ENCODE peak calls at places on chromosomes 1 and 21, in ten cellular contexts. E is tibial nerve, J is A549, Q is suprapubic skin, N is HepG2, H is transverse colon, L is body of pancreas, P is IMR-90, G is breast epithelium, X is spleen. B is an unnamed sample. For H3K4me1, the result is how much of the 10 kb centered on the place peaks cover.

GRCh38 chr1:213429642-213430041 is 378.6 kb downstream of the RPS6KC1 start:
- DNase-seq in H (no peak), Q (no peak), X (no peak), L (no peak), G (no peak), P (no peak), N (no peak), J (no peak), E (no peak), B (no peak)

GRCh38 chr1:155166373-155167165 is 6.5 kb downstream of the KRTCAP2 start:
- DNase-seq in N (no peak), H (peak), J (no peak), Q (peak), P (no peak), L (no peak), G (no peak), X (peak), E (no peak), B (peak)

GRCh38 chr1:211652371-211652770 is 23.1 kb downstream of the NEK2 start:
- DNase-seq in E (no peak), H (no peak), G (no peak), N (no peak), Q (no peak), L (no peak), P (no peak), J (no peak), X (no peak), B (no peak)

GRCh38 chr1:83670891-83671565 is 327.9 kb downstream of the TTLL7 start:
- DNase-seq in G (no peak), J (no peak), E (no peak), P (no peak), L (no peak), X (no peak), H (no peak), N (no peak), Q (no peak), B (no peak)

GRCh38 chr1:17875882-17876280 is 120.7 kb downstream of the ACTL8 start:
- DNase-seq in H (no peak), J (no peak), G (no peak), P (peak), E (no peak), L (no peak), Q (peak), X (peak), N (no peak), B (no peak)

GRCh38 chr1:98323396-98323795 is 338.1 kb upstream of the SNX7 start:
- DNase-seq in H (no peak), L (no peak), X (no peak), J (peak), P (peak), G (no peak), E (peak), N (no peak), Q (no peak), B (no peak)

GRCh38 chr1:158146165-158146564 is 34.5 kb upstream of the CD1D start:
- DNase-seq in G (no peak), H (no peak), E (no peak), L (no peak), P (peak), X (no peak), Q (no peak), J (peak), N (no peak), B (no peak)

GRCh38 chr21:27572681-27573080 is 605.8 kb upstream of the ADAMTS5 start:
- DNase-seq in G (no peak), E (no peak), L (no peak), P (peak), H (no peak), Q (no peak), X (no peak), N (no peak), J (no peak), B (no peak)

GRCh38 chr1:21909787-21910503 is 27.2 kb downstream of the HSPG2 start:
- DNase-seq in Q (no peak), H (no peak), E (peak), P (peak), G (peak), L (no peak), N (no peak), X (no peak), J (no peak), B (no peak)

GRCh38 chr1:200302893-200303250 is 107.0 kb downstream of the ZNF281 start:
- DNase-seq in J (peak), E (no peak), L (peak), P (no peak), Q (no peak), G (no peak), X (no peak), N (no peak), H (no peak), B (no peak)

GRCh38 chr1:30762931-30763653 is 5.5 kb upstream of the LAPTM5 start:
- DNase-seq in G (no peak), N (no peak), Q (no peak), E (no peak), J (no peak), L (no peak), P (no peak), H (no peak), X (no peak), B (no peak)

GRCh38 chr21:34644815-34645214 is 24.0 kb upstream of the CLIC6 start:
- DNase-seq in X (no peak), P (no peak), H (no peak), G (no peak), N (no peak), E (no peak), J (no peak), Q (no peak), L (peak), B (no peak)

GRCh38 chr1:156383023-156383422 is 14.0 kb downstream of the RHBG start:
- DNase-seq in X (peak), N (peak), E (peak), G (no peak), J (peak), L (peak), P (peak), H (peak), Q (no peak), B (peak)

GRCh38 chr21:41138711-41139110 is 29.2 kb upstream of the BACE2 start:
- DNase-seq in G (no peak), J (no peak), L (no peak), E (no peak), H (no peak), Q (no peak), P (no peak), X (no peak), N (no peak), B (no peak)

GRCh38 chr1:101310484-101310883 is 73.7 kb downstream of the S1PR1 start:
- DNase-seq in X (no peak), Q (no peak), G (no peak), J (no peak), N (no peak), E (no peak), H (no peak), P (no peak), L (no peak), B (peak)

GRCh38 chr1:111647738-111648137 is 28.1 kb downstream of the RAP1A start:
- DNase-seq in P (no peak), Q (no peak), G (no peak), H (no peak), N (no peak), L (no peak), E (no peak), X (no peak), J (no peak), B (no peak)

GRCh38 chr1:1625404-1625775 is 6.6 kb upstream of the MMP23B start:
- DNase-seq in H (no peak), Q (peak), N (no peak), L (no peak), P (no peak), X (peak), J (no peak), G (no peak), E (no peak), B (no peak)

GRCh38 chr1:238537641-238538040 is 646.9 kb upstream of the ZP4 start:
- DNase-seq in L (no peak), H (no peak), N (no peak), X (no peak), E (no peak), J (no peak), P (no peak), G (no peak), Q (no peak), B (no peak)

GRCh38 chr1:61255324-61255703 is 173.0 kb downstream of the NFIA start:
- DNase-seq in G (no peak), H (no peak), P (no peak), L (no peak), N (no peak), Q (no peak), X (no peak), J (no peak), E (no peak), B (no peak)

GRCh38 chr1:55079651-55080050 is 40.3 kb downstream of the PCSK9 start:
- DNase-seq in G (no peak), L (no peak), J (no peak), H (no peak), N (no peak), E (no peak), X (no peak), P (no peak), Q (no peak), B (no peak)

GRCh38 chr1:77469311-77469710 is 187.5 kb downstream of the AK5 start:
- DNase-seq in L (no peak), N (no peak), H (no peak), P (peak), G (no peak), Q (no peak), J (no peak), X (no peak), E (no peak), B (no peak)

GRCh38 chr1:165257969-165258459 is 98.5 kb downstream of the LMX1A start:
- DNase-seq in E (peak), N (peak), J (peak), G (peak), P (peak), H (peak), X (no peak), L (peak), Q (peak), B (peak)

GRCh38 chr21:35428489-35428888 is 379.4 kb upstream of the RUNX1 start:
- DNase-seq in J (no peak), X (no peak), N (no peak), L (no peak), H (no peak), Q (no peak), E (peak), P (no peak), G (no peak), B (no peak)

GRCh38 chr1:10738125-10738746 is 58.2 kb downstream of the CASZ1 start:
- DNase-seq in X (no peak), H (peak), P (no peak), E (no peak), N (no peak), L (peak), Q (no peak), J (no peak), G (peak), B (no peak)

GRCh38 chr1:115969509-115969908 is 6.8 kb upstream of the SLC22A15 start:
- DNase-seq in L (peak), H (no peak), N (no peak), G (no peak), X (no peak), P (no peak), Q (no peak), J (no peak), E (no peak), B (no peak)

GRCh38 chr1:165851034-165851658 is 23.7 kb downstream of the UCK2 start:
- DNase-seq in G (peak), H (no peak), N (no peak), J (no peak), Q (no peak), E (no peak), X (no peak), P (peak), L (no peak), B (no peak)

GRCh38 chr1:10444795-10445397 is 4.9 kb upstream of the CORT start:
- DNase-seq in H (no peak), N (no peak), L (no peak), X (no peak), G (no peak), E (no peak), Q (no peak), J (no peak), P (no peak), B (no peak)

GRCh38 chr1:30274937-30275621 is 448.3 kb downstream of the MATN1 start:
- DNase-seq in Q (peak), G (peak), P (no peak), L (no peak), J (no peak), E (no peak), H (no peak), X (peak), N (no peak), B (no peak)

GRCh38 chr21:40660461-40660860 is 186.5 kb downstream of the DSCAM start:
- DNase-seq in N (no peak), J (no peak), H (no peak), E (no peak), Q (no peak), L (no peak), X (no peak), P (no peak), G (no peak), B (no peak)

GRCh38 chr1:166701603-166702090 is 137.6 kb upstream of the POGK start:
- DNase-seq in H (no peak), L (no peak), X (no peak), E (no peak), J (no peak), P (no peak), Q (no peak), N (no peak), G (no peak), B (no peak)

GRCh38 chr1:67372136-67372535 is 58.1 kb downstream of the SERBP1 start:
- DNase-seq in N (no peak), J (no peak), H (no peak), L (no peak), Q (no peak), G (no peak), X (no peak), P (peak), E (no peak), B (no peak)

GRCh38 chr1:155834296-155834926 is 22.6 kb downstream of the GON4L start:
- DNase-seq in J (peak), Q (no peak), X (no peak), E (no peak), P (peak), N (no peak), H (no peak), L (no peak), G (no peak), B (no peak)

GRCh38 chr1:81650741-81651140 is 150.0 kb upstream of the ADGRL2 start:
- DNase-seq in Q (no peak), J (no peak), P (no peak), G (no peak), H (no peak), L (no peak), N (no peak), X (no peak), E (no peak), B (no peak)

GRCh38 chr1:54581621-54582035 is 33.6 kb downstream of the ACOT11 start:
- DNase-seq in L (peak), X (no peak), H (peak), E (peak), Q (peak), J (peak), N (peak), G (peak), P (peak), B (peak)

GRCh38 chr1:83516369-83516768 is 482.6 kb downstream of the TTLL7 start:
- DNase-seq in E (no peak), L (no peak), H (no peak), X (no peak), P (no peak), J (no peak), G (no peak), N (no peak), Q (no peak), B (no peak)

GRCh38 chr1:16186655-16187235 is 25.7 kb downstream of the ARHGEF19 start:
- DNase-seq in N (no peak), E (no peak), H (peak), G (no peak), Q (no peak), P (no peak), L (no peak), J (no peak), X (no peak), B (no peak)

GRCh38 chr1:32962248-32962896 is 2.2 kb downstream of the RNF19B start:
- DNase-seq in G (no peak), L (no peak), J (no peak), E (no peak), N (no peak), Q (no peak), X (no peak), P (peak), H (no peak), B (no peak)

GRCh38 chr1:245512980-245513578 is 358.3 kb downstream of the KIF26B start:
- DNase-seq in X (no peak), E (no peak), N (no peak), G (no peak), J (no peak), P (no peak), H (no peak), Q (no peak), L (no peak), B (no peak)

GRCh38 chr21:26909972-26910371 is 56.9 kb downstream of the ADAMTS5 start:
- DNase-seq in L (no peak), E (no peak), X (no peak), Q (no peak), H (no peak), J (no peak), G (no peak), N (no peak), P (no peak), B (no peak)

GRCh38 chr21:43982489-43983078 is 29.5 kb upstream of the TRAPPC10 start:
- DNase-seq in J (no peak), X (no peak), N (no peak), H (no peak), P (no peak), E (no peak), G (no peak), L (no peak), Q (no peak), B (no peak)

GRCh38 chr1:8206397-8206796 is 111.5 kb upstream of the SLC45A1 start:
- DNase-seq in E (no peak), X (no peak), L (no peak), J (no peak), P (no peak), H (no peak), Q (no peak), N (no peak), G (no peak), B (no peak)
- H3K4me1 ChIP-seq in E (under half), X (under half), L (under half), J (under half), P (under half), H (under half), Q (under half), N (half or more), G (under half), B (under half)

GRCh38 chr1:25238046-25238445 is 5.7 kb upstream of the SYF2 start:
- DNase-seq in J (no peak), G (no peak), P (no peak), H (no peak), E (no peak), X (no peak), L (no peak), N (no peak), Q (no peak), B (no peak)

GRCh38 chr1:25245393-25245792 is 1.9 kb downstream of the RSRP1 start:
- DNase-seq in P (no peak), X (no peak), J (no peak), G (no peak), L (no peak), Q (no peak), E (no peak), N (no peak), H (no peak), B (no peak)

GRCh38 chr1:25243907-25244306 is 3.3 kb downstream of the RSRP1 start:
- DNase-seq in G (no peak), X (no peak), H (no peak), Q (no peak), L (no peak), P (no peak), E (no peak), N (no peak), J (no peak), B (no peak)

DNA sequence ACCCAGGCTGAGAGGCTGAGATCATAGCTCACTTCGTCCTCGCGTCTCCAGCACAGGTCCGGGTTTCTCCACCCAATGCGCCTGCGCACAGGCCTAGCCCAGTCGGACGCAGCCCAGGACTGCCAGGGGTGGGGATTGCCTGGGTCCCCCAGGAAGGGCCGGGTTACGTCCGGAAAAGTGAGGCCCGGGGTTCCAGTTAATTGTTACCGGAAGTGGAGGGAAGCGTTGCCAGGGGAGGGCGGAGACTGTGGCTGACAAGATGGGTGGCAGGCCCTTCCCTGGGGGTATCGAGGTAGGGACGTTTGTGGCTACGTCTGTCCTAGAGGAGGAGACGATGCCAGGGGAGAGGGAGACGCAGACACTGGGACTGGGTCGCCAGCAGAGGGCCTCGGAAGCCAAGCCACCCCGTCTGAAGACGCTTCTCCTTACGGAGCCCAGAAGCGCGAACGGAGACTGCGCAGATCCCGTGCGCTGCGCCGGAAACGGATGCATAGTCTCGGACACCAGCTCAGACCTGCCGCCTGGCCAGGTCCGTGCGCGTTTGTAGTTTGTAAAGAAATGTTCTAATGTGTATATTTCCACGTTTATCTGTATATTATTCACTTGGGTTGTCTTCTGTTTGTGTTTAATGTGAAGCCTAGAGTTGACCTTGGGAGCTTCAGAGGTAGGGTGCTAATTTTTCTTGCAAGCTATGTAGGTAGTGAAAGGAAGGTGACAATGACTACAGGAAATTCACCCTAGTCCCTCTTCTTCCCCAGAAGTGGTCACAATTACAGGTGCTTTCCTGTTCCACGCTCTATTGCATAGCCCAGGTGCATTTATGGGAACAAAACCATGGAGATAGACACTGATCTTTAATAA is 7.3 kb downstream of the RSRP1 start:
- DNase-seq in N (peak), L (peak), J (peak), P (peak), H (peak), X (peak), Q (peak), G (peak), E (peak), B (peak)
- TF ChIP-seq POLR2A in N (peak), L (peak), J (peak), P (peak), H (peak), X (peak), Q (peak), G (no peak), E (no peak), B (peak)

DNA sequence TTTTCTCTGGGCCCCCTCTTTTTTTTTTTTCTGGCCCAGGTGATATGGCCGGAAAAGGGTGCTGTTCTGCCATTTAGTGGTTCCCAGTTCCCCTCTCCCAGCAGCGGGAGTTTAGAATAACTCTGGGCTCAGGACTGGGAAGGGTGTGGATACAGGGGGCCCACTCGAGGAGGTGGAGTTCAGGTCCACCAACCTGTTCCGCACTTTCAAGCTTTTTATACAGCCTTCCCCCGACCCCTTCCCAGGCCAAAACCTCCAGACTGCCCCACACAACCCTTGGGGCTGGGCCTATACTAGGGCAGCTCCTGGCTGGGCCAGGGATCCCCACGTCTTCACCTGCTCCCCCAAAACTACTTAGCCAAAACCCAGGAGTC is 404 bp downstream of the PLEKHG5 start:
- DNase-seq in P (no peak), X (no peak), Q (no peak), E (no peak), H (no peak), J (no peak), G (no peak), L (no peak), N (no peak), B (no peak)
- H3K27ac ChIP-seq in P (peak), X (peak), Q (peak), E (peak), H (peak), J (peak), G (peak), L (peak), N (peak), B (peak)

DNA sequence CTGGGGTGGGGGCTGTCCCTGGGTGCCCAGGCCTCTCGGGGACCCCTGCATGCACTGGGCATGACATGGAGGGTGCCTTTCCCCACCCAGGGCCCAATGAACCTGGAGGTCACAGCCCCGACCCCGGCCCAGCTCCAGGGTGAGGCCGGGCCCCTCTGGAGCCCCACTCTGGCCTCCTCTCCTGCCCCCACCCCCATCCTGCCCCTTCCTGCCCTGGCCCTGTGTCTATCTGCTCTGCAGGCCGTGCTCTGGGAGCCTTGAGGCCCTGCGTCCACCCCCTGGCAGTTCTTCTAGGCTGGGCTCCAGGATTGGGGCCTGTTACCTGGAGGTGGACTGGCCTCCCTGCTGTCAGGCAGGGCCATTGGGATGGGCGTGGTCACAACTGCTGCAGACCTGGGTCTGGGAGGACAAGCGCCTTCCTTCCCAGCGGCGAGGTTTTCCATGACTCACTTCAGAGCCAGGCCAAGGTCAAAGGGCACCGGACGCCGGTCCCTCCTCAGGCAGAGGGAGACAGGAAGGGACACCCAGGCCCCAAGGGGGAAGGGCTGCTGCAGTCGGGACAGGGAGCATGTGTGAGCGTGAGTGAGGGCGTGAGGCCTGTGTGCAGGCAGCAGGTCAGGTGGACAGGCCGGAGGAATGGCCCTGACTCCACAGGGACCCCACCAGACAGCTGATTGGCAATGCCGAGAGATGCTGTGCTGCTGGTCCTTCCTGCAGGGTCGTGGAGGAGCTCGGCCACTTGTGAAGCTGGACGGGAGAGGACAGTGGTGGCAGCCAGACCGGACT is 31.1 kb upstream of the POFUT2 start:
- DNase-seq in H (peak), X (peak), E (no peak), L (peak), P (peak), J (peak), G (no peak), N (peak), Q (peak), B (peak)
- H3K4me1 ChIP-seq in H (under half), X (under half), E (under half), L (under half), P (under half), J (half or more), G (under half), N (half or more), Q (under half), B (under half)